ENCODE peak calls at places on chromosomes 3 and 15, in four cellular contexts. V is adrenal gland, U is breast epithelium, O is A549. M is an unnamed sample. For H3K4me1, the result is how much of the 10 kb centered on the place peaks cover.

GRCh38 chr3:181561605-181562031 is 150.1 kb upstream of the SOX2 start:
- DNase-seq in V (no peak), U (no peak), O (no peak), M (no peak)

GRCh38 chr3:112508261-112508660 is 9.0 kb upstream of the BTLA start:
- DNase-seq in V (no peak), U (no peak), O (no peak), M (no peak)

GRCh38 chr3:107710851-107711250 is 188.1 kb downstream of the BBX start:
- DNase-seq in V (peak), U (no peak), O (peak), M (peak)

GRCh38 chr3:13141991-13142412 is 68.8 kb upstream of the IQSEC1 start:
- DNase-seq in V (peak), U (peak), O (no peak), M (no peak)

GRCh38 chr15:48974865-48975264 is 11.1 kb upstream of the SHC4 start:
- DNase-seq in V (no peak), U (no peak), O (peak), M (no peak)

GRCh38 chr3:123749716-123750115 is 134.4 kb downstream of the MYLK start:
- DNase-seq in V (no peak), U (no peak), O (peak), M (no peak)

GRCh38 chr3:155019576-155019975 is 60.5 kb upstream of the MME start:
- DNase-seq in V (no peak), U (no peak), O (no peak), M (no peak)

GRCh38 chr3:80384811-80385210 is 617.0 kb upstream of the ROBO1 start:
- DNase-seq in V (no peak), U (no peak), O (no peak), M (no peak)

GRCh38 chr3:178500631-178501030 is 35.6 kb upstream of the KCNMB2 start:
- DNase-seq in V (no peak), U (no peak), O (no peak), M (no peak)

GRCh38 chr3:132790806-132791205 is 68.6 kb upstream of the NPHP3 start:
- DNase-seq in V (no peak), U (no peak), O (no peak), M (no peak)

GRCh38 chr3:54818942-54819341 is 108.9 kb downstream of the LRTM1 start:
- DNase-seq in V (no peak), U (no peak), O (no peak), M (no peak)

GRCh38 chr3:48929358-48930035 is 10.9 kb downstream of the ARIH2 start:
- DNase-seq in V (no peak), U (no peak), O (no peak), M (no peak)

GRCh38 chr3:100900671-100901070 is 92.5 kb downstream of the ABI3BP start:
- DNase-seq in V (no peak), U (no peak), O (no peak), M (no peak)

GRCh38 chr15:84752700-84753099 is 4.3 kb downstream of the ZNF592 start:
- DNase-seq in V (no peak), U (no peak), O (no peak), M (no peak)

GRCh38 chr15:84760219-84760618 is 11.8 kb downstream of the ZNF592 start:
- DNase-seq in V (no peak), U (no peak), O (no peak), M (no peak)

GRCh38 chr15:84759018-84759417 is 10.6 kb downstream of the ZNF592 start:
- DNase-seq in V (no peak), U (no peak), O (no peak), M (no peak)

GRCh38 chr15:84752195-84752594 is 3.8 kb downstream of the ZNF592 start:
- DNase-seq in V (no peak), U (no peak), O (no peak), M (no peak)

DNA sequence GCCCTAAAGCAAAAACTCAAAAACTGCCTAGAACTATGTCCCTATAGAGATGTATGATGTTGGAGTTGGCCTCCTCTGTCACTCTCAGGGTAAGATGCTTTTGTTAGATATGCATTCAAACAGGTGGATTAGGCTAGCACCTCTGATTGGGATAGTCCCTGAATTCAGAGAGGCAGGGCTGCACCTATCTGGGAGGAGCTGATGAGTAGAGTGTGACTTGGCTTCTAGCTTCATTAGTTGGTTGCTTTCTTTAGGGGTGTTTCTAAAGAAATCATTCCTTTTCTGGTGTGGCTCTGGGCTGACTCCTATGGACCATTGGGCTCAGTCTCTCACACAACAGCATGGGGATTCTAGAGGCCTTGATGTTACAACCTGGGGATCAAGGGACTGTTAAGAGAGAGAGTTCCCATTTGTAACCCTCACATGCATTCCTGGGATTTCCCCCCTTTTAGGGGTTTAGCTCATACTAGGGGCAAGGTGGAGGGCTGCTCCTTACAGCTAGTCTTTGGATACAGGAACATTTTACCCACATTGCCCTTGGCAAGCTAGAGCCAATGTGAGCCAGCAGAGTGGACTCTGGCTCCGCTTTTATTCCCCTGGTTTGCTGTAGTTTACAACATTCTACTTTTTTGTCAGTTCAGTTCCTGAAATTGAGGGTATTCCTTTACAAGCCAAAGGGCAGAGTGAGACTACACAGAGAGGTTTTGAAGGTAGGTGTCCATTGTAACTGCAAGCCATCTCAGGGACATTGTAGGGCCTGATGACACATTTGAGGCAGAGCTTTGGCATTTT is 7.5 kb downstream of the ZNF592 start:
- DNase-seq in V (no peak), U (no peak), O (no peak), M (no peak)
- H3K4me1 ChIP-seq in V (half or more), U (under half), O (half or more), M (half or more)

DNA sequence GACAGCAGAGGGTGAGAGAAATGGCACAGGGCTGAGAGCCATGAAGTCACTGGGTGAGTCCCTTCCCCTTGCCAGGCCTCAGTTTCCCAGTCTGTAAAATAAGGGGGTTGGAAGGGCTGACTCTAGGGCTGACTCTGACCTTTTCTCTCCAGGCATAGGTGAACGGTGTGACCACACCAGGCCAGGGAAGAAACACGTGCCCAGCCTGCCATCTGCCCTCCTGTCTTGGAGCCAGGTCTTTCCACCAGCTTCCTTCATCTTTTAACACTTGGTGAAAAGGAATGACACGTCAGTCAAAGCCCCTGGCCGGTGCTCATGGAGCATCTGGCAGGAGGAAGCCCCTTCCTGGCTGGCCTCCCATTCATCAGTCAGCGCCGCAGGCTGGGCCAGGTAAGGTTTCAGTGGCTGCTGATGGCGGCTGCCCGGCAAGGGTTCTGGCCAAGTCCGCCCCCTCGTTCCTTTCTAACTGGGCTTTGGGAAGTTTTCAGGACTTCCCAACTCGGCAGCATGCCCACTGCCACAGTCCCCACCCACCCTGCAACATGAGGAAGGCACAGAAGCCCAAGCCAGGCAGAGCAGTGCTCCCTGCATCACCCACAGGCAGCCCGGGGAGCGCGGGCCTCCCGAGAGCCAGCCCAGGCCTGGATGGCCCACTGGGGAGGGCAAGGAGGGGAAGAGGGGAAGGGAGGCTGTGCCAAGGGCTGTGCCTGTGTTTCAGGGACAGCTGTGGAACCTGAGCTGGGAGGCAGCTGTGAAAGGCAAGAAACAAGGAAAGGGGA is 74.2 kb downstream of the CPN2 start:
- DNase-seq in V (peak), U (peak), O (no peak), M (peak)
- TF ChIP-seq POLR2A in V (no peak), U (no peak), O (no peak), M (no peak)

GRCh38 chr15:71256934-71257333 is 141.7 kb downstream of the THSD4 start:
- DNase-seq in V (no peak), U (no peak), O (no peak), M (no peak)
- TF ChIP-seq CTCF in V (no peak), U (no peak), O (no peak), M (no peak)

GRCh38 chr15:67097424-67097823 is 32.0 kb downstream of the SMAD3 start:
- DNase-seq in V (no peak), U (no peak), O (no peak), M (no peak)
- H3K4me1 ChIP-seq in V (under half), U (under half), O (half or more), M (half or more)

GRCh38 chr3:169812124-169812843 is 386 bp upstream of the LRRIQ4 start:
- DNase-seq in V (peak), U (peak), O (no peak), M (peak)
- TF ChIP-seq POLR2A in V (no peak), U (no peak), O (no peak), M (no peak)

DNA sequence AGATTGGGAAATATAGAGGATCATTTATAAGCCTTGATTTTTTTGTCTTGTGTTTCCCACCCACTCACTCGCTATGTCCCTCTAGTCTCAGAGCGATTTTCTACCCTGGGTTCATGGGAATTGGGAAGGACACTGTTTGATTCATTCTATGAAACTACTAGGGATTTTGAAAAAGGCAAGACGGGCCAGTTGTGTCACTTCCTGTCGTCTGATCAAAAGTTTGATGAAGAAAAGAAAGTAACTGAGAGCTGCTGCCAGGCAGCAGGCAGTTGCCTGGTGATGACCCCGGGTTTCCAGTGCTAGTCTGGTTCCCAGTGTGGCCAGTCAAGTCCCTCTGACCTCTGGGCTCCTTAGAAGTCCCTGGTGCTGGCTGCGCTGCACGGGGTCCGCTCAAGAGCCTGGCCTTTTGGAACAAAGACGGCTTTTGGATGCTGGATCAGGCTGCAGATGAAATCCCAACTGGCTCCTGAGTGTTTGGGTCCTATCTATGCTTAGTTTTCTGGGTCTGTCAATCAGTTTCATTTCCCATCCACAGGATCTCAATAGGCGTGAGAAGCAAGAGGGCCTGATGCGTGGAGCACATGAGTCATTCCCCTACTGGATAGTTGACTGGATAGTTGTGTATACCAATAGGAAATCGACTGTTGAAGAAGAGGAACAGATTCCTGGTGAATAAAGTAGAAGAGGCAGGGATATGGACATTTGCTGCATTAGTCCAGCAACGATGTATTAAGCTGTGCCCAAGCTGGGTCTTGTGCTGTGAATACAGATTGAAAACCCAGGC is 89.7 kb downstream of the EEFSEC start:
- DNase-seq in V (no peak), U (no peak), O (no peak), M (no peak)
- TF ChIP-seq CTCF in V (no peak), U (no peak), O (no peak), M (no peak)

GRCh38 chr15:92818658-92819311 is 81.3 kb upstream of the CHD2 start:
- DNase-seq in V (no peak), U (no peak), O (no peak), M (no peak)
- H3K4me1 ChIP-seq in V (under half), U (under half), O (under half), M (under half)

DNA sequence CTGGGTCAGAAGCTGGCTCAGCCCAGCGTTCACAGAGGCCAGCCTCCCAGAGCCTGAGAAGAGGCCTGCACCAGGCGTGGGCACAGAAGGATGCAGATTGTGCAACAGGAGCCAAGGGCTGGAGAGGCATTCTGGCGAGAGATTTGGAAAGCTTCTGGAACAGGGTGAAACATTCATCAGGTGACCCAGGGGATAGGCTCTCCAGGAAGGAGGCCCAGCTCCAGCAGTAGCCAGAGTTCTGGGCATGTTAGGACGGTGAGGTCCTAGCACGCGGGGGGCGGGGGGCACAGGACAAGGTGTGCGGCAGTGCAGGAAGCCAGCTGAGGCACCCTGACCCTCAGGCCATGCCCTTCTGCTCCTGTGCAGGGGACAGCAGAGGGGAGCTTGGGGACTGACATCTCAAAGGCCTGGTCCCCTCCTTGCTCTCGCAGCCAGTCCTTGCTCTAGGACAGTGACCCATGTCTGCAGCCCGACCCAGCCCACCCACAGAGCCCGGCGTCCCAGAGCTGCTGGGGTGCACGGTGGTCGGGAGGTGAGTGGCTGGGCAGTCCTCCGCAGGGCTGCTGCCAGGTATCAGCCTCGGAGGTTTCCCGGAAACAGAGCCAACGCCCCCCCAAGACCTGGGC is 111.7 kb upstream of the KLF13 start:
- DNase-seq in V (no peak), U (no peak), O (peak), M (peak)
- TF ChIP-seq POLR2A in V (no peak), U (no peak), O (no peak), M (no peak)

GRCh38 chr15:101578443-101578894 is 73.7 kb downstream of the TM2D3 start:
- DNase-seq in V (no peak), U (no peak), O (peak), M (peak)
- TF ChIP-seq CTCF in V (peak), U (no peak), O (peak), M (peak)

DNA sequence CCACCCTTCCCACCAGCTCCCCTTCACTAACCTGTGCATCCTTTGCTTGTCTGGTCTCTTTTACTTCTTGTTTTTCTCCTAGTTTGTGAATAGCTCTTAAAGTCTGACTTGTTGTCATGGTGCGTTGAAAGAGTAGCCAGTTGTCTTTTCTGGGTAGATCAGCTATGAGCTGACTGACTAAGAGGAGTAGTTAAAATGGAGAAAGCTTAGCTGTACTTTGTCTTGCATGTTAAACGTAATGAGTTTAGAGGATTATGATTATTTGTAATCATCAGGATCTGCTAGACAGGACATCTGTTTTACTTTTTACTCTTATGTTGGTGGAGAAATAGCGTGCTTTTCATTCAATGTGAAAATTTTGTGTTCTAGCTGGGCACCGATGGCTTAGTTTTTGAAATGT is 35.9 kb downstream of the ATP2C1 start:
- DNase-seq in V (no peak), U (no peak), O (no peak), M (no peak)
- H3K4me1 ChIP-seq in V (under half), U (under half), O (under half), M (under half)